ENCODE peak calls at places on chromosome 21, in six cellular contexts. E, L, V, T, Q and M are unnamed samples. For H3K79me2, the result is how much of the 10 kb centered on the place peaks cover.

GRCh38 chr21:28793043-28793442 is 199.6 kb downstream of the LTN1 start:
- DNase-seq in E (no peak), L (no peak), V (peak), T (no peak), Q (peak), M (peak)

GRCh38 chr21:27648560-27648959 is 681.7 kb upstream of the ADAMTS5 start:
- DNase-seq in E (no peak), L (peak), V (no peak), T (no peak), Q (peak), M (no peak)

GRCh38 chr21:16767201-16767600 is 745.6 kb upstream of the CXADR start:
- DNase-seq in E (no peak), L (no peak), V (no peak), T (no peak), Q (no peak), M (no peak)

GRCh38 chr21:14875704-14876364 is 189.0 kb downstream of the NRIP1 start:
- DNase-seq in E (no peak), L (no peak), V (no peak), T (no peak), Q (no peak), M (no peak)

GRCh38 chr21:40472026-40472425 is 374.9 kb downstream of the DSCAM start:
- DNase-seq in E (no peak), L (no peak), V (no peak), T (no peak), Q (no peak), M (no peak)

GRCh38 chr21:28871388-28872015 is 121.2 kb downstream of the LTN1 start:
- DNase-seq in E (no peak), L (peak), V (no peak), T (no peak), Q (no peak), M (no peak)

GRCh38 chr21:29453511-29453910 is 154.8 kb downstream of the BACH1 start:
- DNase-seq in E (no peak), L (no peak), V (no peak), T (no peak), Q (no peak), M (peak)

GRCh38 chr21:41064951-41065350 is 103.0 kb upstream of the BACE2 start:
- DNase-seq in E (no peak), L (no peak), V (no peak), T (no peak), Q (no peak), M (no peak)

GRCh38 chr21:26846036-26846931 is 1.1 kb upstream of the ADAMTS1 start:
- DNase-seq in E (no peak), L (peak), V (peak), T (peak), Q (peak), M (no peak)

GRCh38 chr21:17818158-17819113 is 720 bp downstream of the C21orf91 start:
- DNase-seq in E (no peak), L (peak), V (peak), T (peak), Q (peak), M (peak)

GRCh38 chr21:15309721-15310120 is 244.9 kb upstream of the NRIP1 start:
- DNase-seq in E (no peak), L (no peak), V (no peak), T (no peak), Q (no peak), M (no peak)

GRCh38 chr21:34695434-34695833 is 26.6 kb downstream of the CLIC6 start:
- DNase-seq in E (no peak), L (no peak), V (no peak), T (no peak), Q (no peak), M (no peak)

GRCh38 chr21:46356494-46357334 is 32.8 kb downstream of the PCNT start:
- DNase-seq in E (no peak), L (no peak), V (no peak), T (no peak), Q (no peak), M (peak)

GRCh38 chr21:27024316-27024715 is 57.4 kb upstream of the ADAMTS5 start:
- DNase-seq in E (no peak), L (no peak), V (no peak), T (no peak), Q (peak), M (no peak)

GRCh38 chr21:38506606-38507331 is 8.5 kb upstream of the ERG start:
- DNase-seq in E (no peak), L (no peak), V (peak), T (no peak), Q (no peak), M (no peak)

GRCh38 chr21:32529679-32530078 is 55.6 kb downstream of the TCP10L start:
- DNase-seq in E (no peak), L (no peak), V (no peak), T (no peak), Q (no peak), M (no peak)

GRCh38 chr21:15667010-15667409 is 62.8 kb upstream of the USP25 start:
- DNase-seq in E (no peak), L (peak), V (no peak), T (no peak), Q (peak), M (no peak)

GRCh38 chr21:38242036-38242435 is 14.8 kb upstream of the KCNJ15 start:
- DNase-seq in E (no peak), L (no peak), V (no peak), T (no peak), Q (no peak), M (no peak)

GRCh38 chr21:21019681-21020080 is 21.5 kb downstream of the NCAM2 start:
- DNase-seq in E (no peak), L (no peak), V (no peak), T (no peak), Q (no peak), M (no peak)

GRCh38 chr21:46661627-46662366 is 26.3 kb downstream of the PRMT2 start:
- DNase-seq in E (no peak), L (no peak), V (no peak), T (no peak), Q (no peak), M (no peak)

GRCh38 chr21:34835526-34835925 is 166.7 kb downstream of the CLIC6 start:
- DNase-seq in E (no peak), L (no peak), V (no peak), T (peak), Q (peak), M (no peak)

GRCh38 chr21:45981641-45982255 is at the start of gene COL6A1:
- DNase-seq in E (peak), L (peak), V (peak), T (peak), Q (no peak), M (no peak)

GRCh38 chr21:33441489-33442477 is 38.0 kb downstream of the TMEM50B start:
- DNase-seq in E (no peak), L (peak), V (no peak), T (no peak), Q (peak), M (peak)

GRCh38 chr21:39456665-39457064 is 4.9 kb downstream of the SH3BGR start:
- DNase-seq in E (no peak), L (no peak), V (peak), T (no peak), Q (no peak), M (no peak)

GRCh38 chr21:44778983-44779382 is 22.6 kb downstream of the UBE2G2 start:
- DNase-seq in E (no peak), L (no peak), V (no peak), T (no peak), Q (no peak), M (no peak)

GRCh38 chr21:44780140-44780508 is 21.5 kb downstream of the UBE2G2 start:
- DNase-seq in E (no peak), L (no peak), V (no peak), T (no peak), Q (no peak), M (no peak)

GRCh38 chr21:44778499-44778911 is 23.1 kb downstream of the UBE2G2 start:
- DNase-seq in E (no peak), L (no peak), V (no peak), T (no peak), Q (no peak), M (no peak)

GRCh38 chr21:44779417-44780139 is 22.0 kb downstream of the UBE2G2 start:
- DNase-seq in E (no peak), L (peak), V (no peak), T (no peak), Q (no peak), M (no peak)

DNA sequence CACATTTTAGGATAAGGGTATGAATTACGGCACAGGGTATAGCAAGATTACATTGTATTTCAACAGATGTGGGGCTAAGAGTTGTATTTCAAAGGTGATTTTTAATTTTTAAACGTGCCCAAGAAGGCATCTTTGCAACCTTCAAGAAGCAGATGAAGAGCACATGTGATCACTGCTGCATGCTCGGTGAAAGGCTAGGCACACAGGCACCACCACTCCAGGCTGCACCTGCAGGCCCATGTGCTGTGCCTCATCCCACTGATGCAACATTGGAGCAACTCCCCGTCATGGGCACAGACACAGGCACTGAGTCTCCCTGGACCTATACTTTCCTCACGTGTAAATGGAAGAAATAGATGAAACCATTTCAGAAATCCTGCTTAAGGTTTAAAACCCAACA is 23.5 kb downstream of the UBE2G2 start:
- DNase-seq in E (no peak), L (no peak), V (no peak), T (no peak), Q (peak), M (no peak)
- H3K79me2 ChIP-seq in E (half or more), L (half or more), V (under half), T (under half), Q (under half), M (half or more)

GRCh38 chr21:42228709-42229220 is 9.8 kb downstream of the ABCG1 start:
- DNase-seq in E (no peak), L (no peak), V (no peak), T (no peak), Q (no peak), M (no peak)

GRCh38 chr21:42231761-42232160 is 12.8 kb downstream of the ABCG1 start:
- DNase-seq in E (no peak), L (no peak), V (no peak), T (no peak), Q (no peak), M (no peak)

GRCh38 chr21:42229676-42230075 is 10.7 kb downstream of the ABCG1 start:
- DNase-seq in E (no peak), L (no peak), V (no peak), T (no peak), Q (no peak), M (no peak)

GRCh38 chr21:42232176-42232825 is 13.4 kb downstream of the ABCG1 start:
- DNase-seq in E (no peak), L (no peak), V (no peak), T (no peak), Q (no peak), M (no peak)

GRCh38 chr21:42230636-42231035 is 11.7 kb downstream of the ABCG1 start:
- DNase-seq in E (no peak), L (no peak), V (no peak), T (no peak), Q (no peak), M (no peak)
- H3K79me2 ChIP-seq in E (under half), L (under half), V (under half), T (under half), Q (under half), M (under half)

GRCh38 chr21:43290529-43291346 is 121.9 kb downstream of the CRYAA start:
- DNase-seq in E (no peak), L (no peak), V (peak), T (no peak), Q (no peak), M (peak)
- H3K79me2 ChIP-seq in E (under half), L (under half), V (under half), T (under half), Q (under half), M (under half)

GRCh38 chr21:36858320-36858957 is 108.0 kb downstream of the HLCS start:
- DNase-seq in E (no peak), L (no peak), V (no peak), T (no peak), Q (no peak), M (no peak)
- H3K79me2 ChIP-seq in E (under half), L (under half), V (under half), T (under half), Q (under half), M (under half)